ENCODE peak calls at places on chromosomes 5 and 9, in seven cellular contexts. I, A, X, R, L, W and U are unnamed samples.

GRCh38 chr5:124651663-124652513 is 94.6 kb downstream of the ZNF608 start:
- DNase-seq in I (peak; percentile 59), A (peak; percentile 62), X (peak; percentile 73), R (peak; percentile 79), L (peak; percentile 79), W (peak; percentile 86), U (peak; percentile 47)

GRCh38 chr9:131813116-131813515 is 73.2 kb upstream of the RAPGEF1 start:
- DNase-seq in I (no peak), A (peak; percentile 9), X (no peak), R (no peak), L (no peak), W (no peak), U (no peak)

GRCh38 chr9:127535834-127536233 is 76.2 kb upstream of the STXBP1 start:
- DNase-seq in I (no peak), A (peak; percentile 71), X (no peak), R (no peak), L (no peak), W (no peak), U (no peak)

GRCh38 chr9:130780865-130781504 is 54.1 kb upstream of the ABL1 start:
- DNase-seq in I (peak; percentile 85), A (peak; percentile 100), X (no peak), R (peak; percentile 62), L (peak; percentile 77), W (peak; percentile 55), U (no peak)

GRCh38 chr5:73592546-73592945 is 27.0 kb downstream of the UTP15 start:
- DNase-seq in I (no peak), A (peak; percentile 53), X (no peak), R (no peak), L (no peak), W (no peak), U (no peak)

GRCh38 chr5:169945831-169946261 is 34.4 kb downstream of the INSYN2B start:
- DNase-seq in I (peak; percentile 86), A (peak; percentile 95), X (peak; percentile 23), R (no peak), L (peak; percentile 10), W (no peak), U (no peak)

GRCh38 chr9:93452710-93453046 is 703 bp downstream of the FAM120AOS start:
- DNase-seq in I (no peak), A (no peak), X (no peak), R (no peak), L (peak; percentile 24), W (peak; percentile 33), U (no peak)

GRCh38 chr5:169471021-169471420 is 112.6 kb upstream of the SPDL1 start:
- DNase-seq in I (no peak), A (no peak), X (no peak), R (no peak), L (no peak), W (no peak), U (no peak)

GRCh38 chr9:12774861-12775367 is at the start of gene LURAP1L:
- DNase-seq in I (peak; percentile 50), A (peak; percentile 94), X (peak; percentile 8), R (peak; percentile 58), L (peak; percentile 65), W (peak; percentile 67), U (no peak)

GRCh38 chr9:761155-761792 is 80.2 kb upstream of the DMRT1 start:
- DNase-seq in I (peak; percentile 18), A (peak; percentile 77), X (no peak), R (no peak), L (no peak), W (no peak), U (no peak)

GRCh38 chr5:165334186-165334585 is 1828.8 kb downstream of the MAT2B start:
- DNase-seq in I (no peak), A (peak; percentile 27), X (no peak), R (no peak), L (no peak), W (no peak), U (no peak)

GRCh38 chr5:171646338-171647042 is 139.1 kb upstream of the SMIM23 start:
- DNase-seq in I (no peak), A (no peak), X (no peak), R (no peak), L (no peak), W (no peak), U (no peak)

GRCh38 chr5:171647900-171648253 is 137.7 kb upstream of the SMIM23 start:
- DNase-seq in I (no peak), A (no peak), X (no peak), R (no peak), L (no peak), W (no peak), U (no peak)

GRCh38 chr5:171649002-171649401 is 136.6 kb upstream of the SMIM23 start:
- DNase-seq in I (no peak), A (no peak), X (no peak), R (no peak), L (no peak), W (no peak), U (no peak)

GRCh38 chr5:171648279-171648774 is 137.3 kb upstream of the SMIM23 start:
- DNase-seq in I (no peak), A (no peak), X (no peak), R (no peak), L (no peak), W (no peak), U (no peak)

GRCh38 chr5:171647043-171647899 is 138.3 kb upstream of the SMIM23 start:
- DNase-seq in I (peak; percentile 33), A (no peak), X (no peak), R (peak; percentile 55), L (peak; percentile 35), W (no peak), U (no peak)
- TF ChIP-seq CTCF in I (peak; percentile 26), A (no peak), X (no peak), R (no peak), L (no peak), W (no peak), U (no peak)

GRCh38 chr5:149837680-149838269 is 106.8 kb downstream of the PDE6A start:
- DNase-seq in I (peak; percentile 29), A (peak; percentile 65), X (peak; percentile 61), R (peak; percentile 93), L (peak; percentile 82), W (peak; percentile 69), U (peak; percentile 43)
- TF ChIP-seq CTCF in I (peak; percentile 94), A (peak; percentile 91), X (peak; percentile 77), R (peak; percentile 98), L (peak; percentile 78), W (peak; percentile 68), U (peak; percentile 78)

DNA sequence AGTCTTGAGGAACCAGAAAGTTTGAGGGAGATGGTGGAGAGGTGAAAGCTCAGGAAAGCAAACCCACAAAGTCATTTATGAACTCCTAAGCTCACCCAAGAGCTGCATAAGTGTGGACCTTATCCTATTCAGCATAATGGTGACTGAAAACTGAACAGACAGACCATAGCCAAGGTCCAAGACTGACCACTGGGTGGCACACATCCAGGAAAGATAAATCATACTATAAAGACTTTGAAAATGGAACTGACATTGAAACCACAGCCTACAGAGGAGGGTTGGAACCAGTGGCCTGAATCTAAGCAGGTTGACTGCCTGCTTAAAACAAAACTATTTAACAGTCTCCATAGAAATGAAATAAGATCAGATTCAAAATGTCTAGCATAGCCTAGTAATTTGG is 121.1 kb upstream of the RGS7BP start:
- DNase-seq in I (no peak), A (peak; percentile 12), X (peak; percentile 10), R (no peak), L (no peak), W (no peak), U (no peak)
- TF ChIP-seq CTCF in I (no peak), A (no peak), X (peak; percentile 59), R (no peak), L (no peak), W (no peak), U (peak; percentile 45)

GRCh38 chr5:66223637-66224036 is 79.5 kb downstream of the SREK1 start:
- DNase-seq in I (no peak), A (peak; percentile 13), X (no peak), R (no peak), L (peak; percentile 17), W (no peak), U (no peak)
- TF ChIP-seq CTCF in I (peak; percentile 38), A (peak; percentile 33), X (peak; percentile 40), R (peak; percentile 20), L (no peak), W (peak; percentile 9), U (peak; percentile 38)

GRCh38 chr5:149829954-149830353 is 99.8 kb downstream of the PPARGC1B start:
- DNase-seq in I (no peak), A (peak; percentile 4), X (no peak), R (peak; percentile 45), L (no peak), W (no peak), U (no peak)
- TF ChIP-seq CTCF in I (peak; percentile 39), A (peak; percentile 15), X (peak; percentile 42), R (no peak), L (no peak), W (peak; percentile 10), U (peak; percentile 39)

DNA sequence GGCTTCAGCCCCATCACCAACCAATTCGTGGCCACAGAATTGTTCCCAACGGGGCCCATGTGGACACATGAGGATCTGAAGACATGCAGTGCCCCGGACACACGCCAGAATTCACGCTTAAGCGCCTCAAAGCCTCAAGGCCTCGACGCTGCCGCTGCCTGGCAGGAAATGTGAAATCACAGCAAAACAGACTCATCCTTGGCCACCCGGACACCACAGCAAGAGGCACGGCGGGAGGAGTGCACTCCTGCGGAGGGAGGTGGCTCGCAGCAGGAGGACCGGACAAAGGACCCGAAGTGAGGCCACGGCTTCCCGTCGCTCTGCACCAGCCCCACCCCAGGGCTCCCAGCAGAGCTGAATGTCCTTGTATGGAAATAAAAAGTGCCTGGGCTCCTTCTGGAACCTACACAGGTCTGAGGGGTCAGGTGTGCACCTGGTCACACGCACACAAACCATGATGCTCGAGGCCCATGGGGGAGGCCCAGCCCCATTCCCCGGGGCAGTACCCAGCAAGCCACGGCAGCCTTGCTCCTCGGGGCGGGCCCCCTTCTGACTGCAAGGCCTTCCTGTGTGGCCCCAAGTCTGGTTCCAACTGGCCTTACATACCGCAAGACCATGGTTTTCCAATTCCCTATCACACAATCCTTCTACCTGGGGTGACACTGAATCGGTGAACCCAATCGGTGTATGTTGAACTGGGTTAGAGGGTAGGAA is 10.0 kb downstream of the SEC16A start:
- DNase-seq in I (no peak), A (no peak), X (no peak), R (no peak), L (no peak), W (no peak), U (no peak)
- TF ChIP-seq CTCF in I (no peak), A (no peak), X (no peak), R (no peak), L (no peak), W (no peak), U (no peak)

GRCh38 chr5:6773342-6774035 is 60.3 kb downstream of the TENT4A start:
- DNase-seq in I (no peak), A (no peak), X (no peak), R (no peak), L (no peak), W (no peak), U (no peak)
- TF ChIP-seq CTCF in I (no peak), A (no peak), X (no peak), R (no peak), L (no peak), W (no peak), U (no peak)

GRCh38 chr9:95506692-95507455 is 9.9 kb downstream of the PTCH1 start:
- DNase-seq in I (no peak), A (no peak), X (peak; percentile 35), R (peak; percentile 33), L (peak; percentile 52), W (peak; percentile 62), U (no peak)
- TF ChIP-seq CTCF in I (no peak), A (no peak), X (no peak), R (peak; percentile 6), L (peak; percentile 11), W (no peak), U (no peak)